ENCODE peak calls at places on chromosomes 4 and X, in nine cellular contexts. H, S, K, T, L, Z, B, Q and P are unnamed samples.

GRCh38 chr4:46386570-46386969 is 3.4 kb downstream of the GABRA2 start:
- DNase-seq in H (no peak), S (no peak), K (no peak), T (no peak), L (no peak), Z (peak; percentile 88), B (no peak), Q (no peak), P (peak; percentile 9)

GRCh38 chr4:28772066-28772465 is 1911.4 kb downstream of the STIM2 start:
- DNase-seq in H (peak; percentile 77), S (peak; percentile 66), K (peak; percentile 50), T (no peak), L (no peak), Z (no peak), B (peak; percentile 38), Q (no peak), P (no peak)

GRCh38 chr4:180617203-180617602 is 1626.0 kb upstream of the TENM3 start:
- DNase-seq in H (no peak), S (no peak), K (no peak), T (no peak), L (no peak), Z (no peak), B (peak; percentile 2), Q (no peak), P (no peak)

GRCh38 chrX:65532016-65532415 is 2.6 kb downstream of the LAS1L start:
- DNase-seq in H (no peak), S (no peak), K (no peak), T (no peak), L (no peak), Z (no peak), B (no peak), Q (no peak), P (no peak)

GRCh38 chr4:157983300-157983699 is 189.5 kb downstream of the GASK1B start:
- DNase-seq in H (no peak), S (no peak), K (no peak), T (no peak), L (no peak), Z (no peak), B (no peak), Q (no peak), P (no peak)

GRCh38 chr4:2623442-2623841 is 87.0 kb downstream of the FAM193A start:
- DNase-seq in H (no peak), S (no peak), K (no peak), T (no peak), L (no peak), Z (no peak), B (no peak), Q (no peak), P (no peak)

GRCh38 chr4:63296773-63297172 is 1112.5 kb downstream of the TECRL start:
- DNase-seq in H (no peak), S (no peak), K (no peak), T (no peak), L (no peak), Z (peak; percentile 6), B (no peak), Q (no peak), P (no peak)

GRCh38 chr4:84418032-84418709 is 80.9 kb downstream of the NKX6-1 start:
- DNase-seq in H (no peak), S (no peak), K (no peak), T (peak; percentile 40), L (no peak), Z (peak; percentile 26), B (no peak), Q (no peak), P (no peak)

GRCh38 chr4:150593996-150594395 is 12.0 kb downstream of the MAB21L2 start:
- DNase-seq in H (no peak), S (no peak), K (peak; percentile 11), T (no peak), L (peak; percentile 43), Z (no peak), B (no peak), Q (no peak), P (no peak)

GRCh38 chr4:20367446-20367845 is 115.7 kb downstream of the SLIT2 start:
- DNase-seq in H (no peak), S (no peak), K (no peak), T (no peak), L (no peak), Z (no peak), B (no peak), Q (no peak), P (no peak)

GRCh38 chrX:151359931-151360871 is 36.8 kb upstream of the VMA21 start:
- DNase-seq in H (no peak), S (no peak), K (peak; percentile 53), T (peak; percentile 12), L (no peak), Z (peak; percentile 61), B (peak; percentile 2), Q (peak; percentile 11), P (no peak)

GRCh38 chrX:41293269-41293668 is 40.7 kb upstream of the DDX3X start:
- DNase-seq in H (no peak), S (no peak), K (no peak), T (no peak), L (no peak), Z (peak; percentile 14), B (no peak), Q (no peak), P (no peak)

GRCh38 chrX:84187501-84188319 is at the start of gene RPS6KA6:
- DNase-seq in H (no peak), S (no peak), K (peak; percentile 24), T (no peak), L (peak; percentile 53), Z (peak; percentile 64), B (peak; percentile 25), Q (peak; percentile 4), P (no peak)

GRCh38 chr4:14111730-14112171 is 484.2 kb upstream of the BOD1L1 start:
- DNase-seq in H (no peak), S (peak; percentile 27), K (peak; percentile 28), T (no peak), L (no peak), Z (no peak), B (peak; percentile 90), Q (no peak), P (no peak)

GRCh38 chrX:13487731-13488505 is 81.5 kb upstream of the EGFL6 start:
- DNase-seq in H (peak; percentile 77), S (peak; percentile 64), K (peak; percentile 38), T (peak; percentile 33), L (peak; percentile 38), Z (peak; percentile 86), B (peak; percentile 93), Q (peak; percentile 48), P (peak; percentile 30)

GRCh38 chr4:186743261-186743660 is 19.6 kb upstream of the FAT1 start:
- DNase-seq in H (no peak), S (no peak), K (peak; percentile 16), T (no peak), L (no peak), Z (no peak), B (no peak), Q (no peak), P (no peak)

GRCh38 chr4:173167793-173168395 is 717 bp upstream of the GALNT7 start:
- DNase-seq in H (no peak), S (no peak), K (peak; percentile 40), T (peak; percentile 41), L (peak; percentile 48), Z (peak; percentile 48), B (no peak), Q (no peak), P (peak; percentile 29)

GRCh38 chr4:163331629-163332360 is 601 bp downstream of the NPY1R start:
- DNase-seq in H (no peak), S (no peak), K (peak; percentile 55), T (no peak), L (no peak), Z (peak; percentile 30), B (peak; percentile 30), Q (no peak), P (no peak)

GRCh38 chr4:140426610-140427103 is 791 bp downstream of the CLGN start:
- DNase-seq in H (no peak), S (no peak), K (no peak), T (peak; percentile 72), L (peak; percentile 9), Z (peak; percentile 73), B (no peak), Q (peak; percentile 1), P (peak; percentile 54)